ENCODE peak calls at places on chromosome 3, in five cellular contexts. I is NT2/D1, M is neuronal stem cell, A is fibroblast of lung, U is astrocyte. P is an unnamed sample.

GRCh38 chr3:136186330-136186729 is 9.8 kb downstream of the MSL2 start:
- DNase-seq in A (no peak), I (no peak), U (no peak), M (no peak), P (no peak)

GRCh38 chr3:139774570-139775302 is 97.0 kb upstream of the NMNAT3 start:
- DNase-seq in A (no peak), M (peak; percentile 61), U (peak; percentile 87), I (peak; percentile 74), P (no peak)

GRCh38 chr3:160126046-160126445 is 99.2 kb upstream of the C3orf80 start:
- DNase-seq in M (no peak), U (peak; percentile 43), A (no peak), I (no peak), P (no peak)

GRCh38 chr3:11530153-11530721 is 113.5 kb downstream of the VGLL4 start:
- DNase-seq in A (peak; percentile 97), I (no peak), M (no peak), U (peak; percentile 99), P (no peak)

GRCh38 chr3:9179826-9180763 is 69.4 kb downstream of the SRGAP3 start:
- DNase-seq in M (no peak), I (no peak), U (no peak), A (no peak), P (no peak)

GRCh38 chr3:81013360-81013759 is 748.1 kb downstream of the GBE1 start:
- DNase-seq in I (no peak), M (no peak), U (peak; percentile 13), A (no peak), P (no peak)

GRCh38 chr3:31937225-31937624 is 43.8 kb downstream of the OSBPL10 start:
- DNase-seq in A (no peak), U (no peak), M (no peak), I (no peak), P (no peak)

GRCh38 chr3:46713048-46713897 is 4.4 kb downstream of the PRSS50 start:
- DNase-seq in A (no peak), M (no peak), U (no peak), I (no peak), P (no peak)

GRCh38 chr3:87958289-87958688 is 100.5 kb downstream of the CGGBP1 start:
- DNase-seq in A (no peak), I (no peak), M (no peak), U (no peak), P (no peak)

GRCh38 chr3:179432021-179432420 is 19.2 kb downstream of the GNB4 start:
- DNase-seq in A (no peak), I (no peak), U (no peak), M (no peak), P (no peak)

GRCh38 chr3:183698760-183699159 is 1.2 kb downstream of the YEATS2 start:
- DNase-seq in A (peak; percentile 52), U (peak; percentile 17), I (no peak), M (no peak), P (no peak)

GRCh38 chr3:60697132-60697531 is 554.1 kb downstream of the FHIT start:
- DNase-seq in U (no peak), M (no peak), I (no peak), A (no peak), P (no peak)

GRCh38 chr3:2097641-2098191 is 950 bp upstream of the CNTN4 start:
- DNase-seq in U (no peak), I (no peak), A (peak; percentile 21), M (no peak), P (no peak)

GRCh38 chr3:102090646-102091045 is 241.3 kb downstream of the NFKBIZ start:
- DNase-seq in M (no peak), U (peak; percentile 50), A (no peak), I (no peak), P (no peak)

GRCh38 chr3:188627652-188628051 is 473.7 kb downstream of the LPP start:
- DNase-seq in U (peak; percentile 94), I (no peak), M (no peak), A (peak; percentile 90), P (no peak)

GRCh38 chr3:140834266-140835037 is 107.2 kb upstream of the SLC25A36 start:
- DNase-seq in U (peak; percentile 10), M (no peak), A (no peak), I (peak; percentile 28), P (no peak)

GRCh38 chr3:50211930-50212329 is 6.9 kb downstream of the SLC38A3 start:
- DNase-seq in M (no peak), U (peak; percentile 8), I (no peak), A (no peak), P (no peak)

GRCh38 chr3:23805881-23806321 is at the start of gene UBE2E1:
- DNase-seq in M (peak; percentile 42), I (no peak), U (peak; percentile 55), A (peak; percentile 75), P (peak; percentile 90)

GRCh38 chr3:161551697-161552096 is 55.1 kb downstream of the OTOL1 start:
- DNase-seq in U (no peak), A (no peak), I (no peak), M (no peak), P (no peak)

GRCh38 chr3:38084969-38085942 is 46.2 kb downstream of the DLEC1 start:
- DNase-seq in U (no peak), M (no peak), A (no peak), I (no peak), P (no peak)

GRCh38 chr3:12963869-12964712 is 109.1 kb downstream of the IQSEC1 start:
- DNase-seq in A (peak; percentile 60), U (no peak), I (no peak), M (no peak), P (peak; percentile 77)

GRCh38 chr3:128235207-128235933 is 82.1 kb downstream of the EEFSEC start:
- DNase-seq in U (no peak), A (no peak), M (no peak), I (no peak), P (no peak)

GRCh38 chr3:45830121-45830520 is 11.8 kb downstream of the LZTFL1 start:
- DNase-seq in M (no peak), I (no peak), U (no peak), A (no peak), P (no peak)

GRCh38 chr3:12679468-12679867 is 15.6 kb upstream of the RAF1 start:
- DNase-seq in A (peak; percentile 72), M (no peak), I (no peak), U (peak; percentile 58), P (no peak)

GRCh38 chr3:121894191-121894990 is at the start of gene SLC15A2:
- DNase-seq in I (peak; percentile 39), U (peak; percentile 32), A (no peak), M (no peak), P (no peak)

GRCh38 chr3:191158800-191159199 is 40.2 kb upstream of the OSTN start:
- DNase-seq in I (no peak), M (no peak), A (no peak), U (no peak), P (no peak)

GRCh38 chr3:52844290-52844985 is 9.6 kb upstream of the MUSTN1 start:
- DNase-seq in A (no peak), I (no peak), M (no peak), U (no peak), P (peak; percentile 56)

GRCh38 chr3:194970066-194970465 is 284.4 kb downstream of the FAM43A start:
- DNase-seq in A (no peak), M (no peak), I (no peak), U (no peak), P (no peak)

GRCh38 chr3:67685499-67685898 is 31.1 kb upstream of the SUCLG2 start:
- DNase-seq in U (no peak), I (no peak), M (no peak), A (no peak), P (no peak)

GRCh38 chr3:164407111-164407510 is 671.2 kb downstream of the SI start:
- DNase-seq in I (no peak), A (no peak), M (no peak), U (no peak), P (no peak)

GRCh38 chr3:43699864-43700263 is 9.1 kb downstream of the ABHD5 start:
- DNase-seq in A (no peak), M (no peak), I (no peak), U (no peak), P (no peak)

GRCh38 chr3:69718832-69719231 is 20.4 kb upstream of the MITF start:
- DNase-seq in M (no peak), A (no peak), I (peak; percentile 28), U (no peak), P (no peak)

GRCh38 chr3:72903004-72903403 is 15.2 kb downstream of the GXYLT2 start:
- DNase-seq in M (no peak), U (peak; percentile 91), A (peak; percentile 75), I (no peak), P (no peak)

DNA sequence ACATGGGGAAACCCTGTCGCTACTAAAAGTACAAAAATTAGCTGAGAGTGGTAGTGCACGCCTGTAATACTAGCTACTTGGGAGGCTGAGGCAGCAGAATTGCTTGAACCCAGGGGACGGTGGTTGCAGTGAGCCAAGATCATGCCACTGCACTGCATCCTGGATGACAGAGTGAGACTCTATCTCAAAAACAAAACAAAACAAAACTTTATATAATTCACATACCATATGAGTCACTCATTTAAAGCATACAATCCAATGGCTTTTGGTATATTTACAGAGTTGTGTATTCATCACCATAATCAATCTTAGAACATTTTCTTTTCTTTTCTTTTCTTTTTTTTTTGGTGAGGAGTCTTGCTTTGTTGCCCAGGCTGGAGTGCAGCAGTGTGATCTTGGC is 8.7 kb downstream of the PXK start:
- DNase-seq in M (no peak), U (no peak), I (no peak), A (no peak), P (no peak)
- H3K4me1 ChIP-seq in M (no peaks in the 10 kb centered on the region), U (peaks cover 6% of the 10 kb centered on the region), I (no peaks in the 10 kb centered on the region), A (peaks cover 7% of the 10 kb centered on the region), P (peaks cover 10% of the 10 kb centered on the region)

DNA sequence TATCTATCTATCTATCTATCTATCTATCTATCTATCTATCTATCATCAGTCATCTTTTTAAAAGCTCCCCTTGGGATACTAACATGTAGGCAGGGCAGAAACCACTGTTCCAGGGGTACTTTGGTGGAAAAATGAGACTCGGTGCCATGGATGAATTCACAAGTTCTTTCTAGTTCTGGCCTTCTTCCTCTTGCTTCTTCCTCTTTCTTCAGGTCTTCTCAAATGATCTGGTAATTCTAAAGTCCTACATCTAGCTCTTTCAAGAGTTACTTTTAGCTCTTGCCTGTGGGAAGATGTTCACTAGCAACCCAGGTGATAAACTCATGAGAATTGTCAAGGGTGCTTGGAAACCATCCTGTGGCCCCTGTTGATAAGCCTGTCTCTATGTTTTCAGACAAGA is 168.5 kb upstream of the TBC1D5 start:
- DNase-seq in A (no peak), U (no peak), I (no peak), M (no peak), P (no peak)
- H3K9ac ChIP-seq in A (no peak overlapping the region), U (no peak overlapping the region), I (no peak overlapping the region), M (no peak overlapping the region), P (no peak overlapping the region)

GRCh38 chr3:44712455-44713075 is at the start of gene ZNF502:
- DNase-seq in U (peak; percentile 86), A (peak; percentile 93), I (peak; percentile 86), M (peak; percentile 62), P (peak; percentile 92)
- H3K9me3 ChIP-seq in U (peaks cover 16% of the 10 kb centered on the region), A (no peaks in the 10 kb centered on the region), I (peaks cover 55% of the 10 kb centered on the region), M (peaks cover 49% of the 10 kb centered on the region), P (peaks cover 33% of the 10 kb centered on the region)

DNA sequence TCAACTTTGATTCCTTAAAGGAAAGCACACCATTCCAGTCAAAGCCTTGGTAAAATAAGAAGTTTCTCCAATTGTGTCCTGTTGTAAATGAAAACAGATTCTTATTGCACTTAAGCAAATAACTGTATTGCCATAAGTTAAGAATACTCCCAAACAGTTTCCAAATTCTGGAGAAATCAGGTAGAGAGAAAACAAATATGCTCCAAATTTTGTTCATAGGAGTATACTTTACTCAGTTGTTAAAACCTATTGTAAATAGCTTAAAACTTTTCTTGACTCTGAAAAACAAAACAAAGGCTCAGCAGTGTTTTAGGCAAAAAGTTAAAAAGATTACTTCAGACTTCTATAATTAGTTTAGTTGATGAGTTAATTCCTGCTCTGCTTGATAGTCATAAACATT is 42.4 kb downstream of the LNP1 start:
- DNase-seq in A (no peak), M (no peak), U (no peak), I (no peak), P (no peak)
- H3K4me1 ChIP-seq in A (no peaks in the 10 kb centered on the region), M (no peaks in the 10 kb centered on the region), U (no peaks in the 10 kb centered on the region), I (no peaks in the 10 kb centered on the region), P (no peaks in the 10 kb centered on the region)

P was measured in kidney.